ENCODE peak calls at places on chromosomes 6 and 20, in five cellular contexts. G is heart right ventricle, V is thoracic aorta, K is cardiac muscle cell, M is HepG2. R is an unnamed sample.

GRCh38 chr6:48765352-48765961 is 654.5 kb upstream of the PTCHD4 start:
- DNase-seq in G (no peak), V (no peak), K (peak; percentile 79), M (peak; percentile 46), R (no peak)

GRCh38 chr6:17865798-17866725 is 121.4 kb downstream of the KIF13A start:
- DNase-seq in G (peak; percentile 40), V (peak; percentile 81), K (no peak), M (peak; percentile 53), R (peak; percentile 47)

GRCh38 chr6:225121-225721 is 67.1 kb upstream of the DUSP22 start:
- DNase-seq in G (no peak), V (no peak), K (no peak), M (no peak), R (no peak)

GRCh38 chr6:33438978-33439594 is 15.3 kb upstream of the ZBTB9 start:
- DNase-seq in G (no peak), V (no peak), K (no peak), M (no peak), R (no peak)

GRCh38 chr20:16407251-16408067 is 165.8 kb downstream of the KIF16B start:
- DNase-seq in G (no peak), V (no peak), K (no peak), M (peak; percentile 82), R (no peak)

GRCh38 chr20:25224941-25225340 is 22.9 kb upstream of the PYGB start:
- DNase-seq in G (no peak), V (no peak), K (no peak), M (no peak), R (no peak)

GRCh38 chr20:33790571-33790970 is 20.6 kb upstream of the CHMP4B start:
- DNase-seq in G (no peak), V (no peak), K (no peak), M (no peak), R (no peak)

GRCh38 chr6:135901776-135902524 is 50.4 kb downstream of the PDE7B start:
- DNase-seq in G (no peak), V (no peak), K (no peak), M (no peak), R (no peak)

GRCh38 chr20:41169791-41170351 is 32.5 kb downstream of the PLCG1 start:
- DNase-seq in G (no peak), V (no peak), K (no peak), M (no peak), R (no peak)

GRCh38 chr6:5624256-5624655 is 362.9 kb downstream of the FARS2 start:
- DNase-seq in G (no peak), V (no peak), K (no peak), M (no peak), R (no peak)

GRCh38 chr20:46582648-46583047 is 32.2 kb upstream of the OCSTAMP start:
- DNase-seq in G (no peak), V (no peak), K (no peak), M (no peak), R (no peak)
- H3K27ac ChIP-seq in G (no peak overlapping the region), V (no peak overlapping the region), K (no peak overlapping the region), M (no peak overlapping the region), R (no peak overlapping the region)

GRCh38 chr6:45375449-45375848 is 2.3 kb downstream of the SUPT3H start:
- DNase-seq in G (no peak), V (no peak), K (no peak), M (no peak), R (no peak)

GRCh38 chr6:45377041-45377554 is 636 bp downstream of the SUPT3H start:
- DNase-seq in G (no peak), V (peak; percentile 46), K (peak; percentile 22), M (peak; percentile 23), R (no peak)

GRCh38 chr6:45378324-45378926 is 691 bp upstream of the SUPT3H start:
- DNase-seq in G (peak; percentile 45), V (no peak), K (peak; percentile 39), M (no peak), R (peak; percentile 25)

GRCh38 chr6:45376310-45377040 is 1.3 kb downstream of the SUPT3H start:
- DNase-seq in G (no peak), V (no peak), K (peak; percentile 40), M (no peak), R (no peak)

DNA sequence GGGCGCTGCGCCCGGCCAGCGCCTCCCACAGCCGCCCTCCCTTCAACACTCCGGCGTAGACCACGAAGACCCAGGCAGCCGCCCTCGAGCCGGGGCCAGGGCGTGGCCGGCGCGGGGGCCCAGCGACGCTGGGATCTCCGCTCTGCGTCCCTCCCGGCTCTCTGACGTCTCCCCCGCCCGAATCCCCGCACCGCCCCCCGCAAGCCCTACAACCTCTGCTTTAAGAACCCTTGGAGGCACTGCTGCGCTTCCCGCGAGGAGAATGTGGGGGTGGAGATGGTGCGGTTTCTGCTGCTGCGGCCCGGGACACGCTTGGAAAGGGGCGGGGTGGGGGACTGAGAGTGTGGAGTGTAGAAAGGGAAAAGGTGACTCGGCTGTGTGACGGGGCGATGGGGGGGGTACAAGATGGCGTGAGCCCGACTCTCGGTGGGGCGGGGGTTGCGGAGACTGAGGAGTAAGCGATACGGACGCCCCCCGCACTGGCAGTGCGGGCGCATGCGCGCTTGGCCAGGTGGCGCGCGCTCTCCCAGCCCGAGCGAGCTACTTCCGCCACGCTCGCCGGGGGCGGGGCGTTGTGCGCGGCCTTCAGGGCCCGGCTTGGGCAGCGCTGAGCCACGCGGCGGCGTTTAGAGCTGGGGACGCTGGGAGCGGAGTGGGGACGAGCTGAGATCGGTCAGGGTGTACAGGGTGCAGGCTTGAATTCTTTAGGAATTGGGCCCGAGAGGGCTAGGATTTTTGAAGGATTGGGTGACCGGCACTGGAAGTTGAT is at the start of gene SUPT3H:
- DNase-seq in G (peak; percentile 94), V (peak; percentile 79), K (peak; percentile 96), M (peak; percentile 95), R (peak; percentile 88)
- TF ChIP-seq CTCF in G (peak; percentile 48), V (no peak), K (peak; percentile 30), M (peak; percentile 64), R (peak; percentile 48)

DNA sequence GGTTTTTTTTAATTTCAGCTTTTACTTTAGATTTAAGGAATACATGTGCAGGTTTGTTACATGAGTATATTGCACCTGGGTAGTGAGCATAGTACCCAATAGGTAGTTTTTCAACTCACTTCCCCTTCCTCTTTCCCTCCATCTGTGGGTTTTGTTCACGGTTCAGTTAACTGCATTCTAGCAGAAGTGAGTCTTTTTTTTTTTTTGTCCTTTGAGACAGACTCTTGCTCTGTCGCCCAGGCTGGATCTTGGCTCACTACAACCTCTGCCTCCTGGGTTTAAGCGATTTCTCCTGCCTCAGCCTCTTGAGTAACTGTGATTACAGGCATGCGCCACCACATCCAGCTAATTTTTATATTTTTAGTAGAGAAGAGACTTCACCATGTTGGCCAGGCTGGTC is 8.7 kb downstream of the UBR2 start:
- DNase-seq in G (no peak), V (no peak), K (no peak), M (no peak), R (no peak)
- H3K4me3 ChIP-seq in G (no peak overlapping the region), V (no peak overlapping the region), K (no peak overlapping the region), M (no peak overlapping the region), R (no peak overlapping the region)

DNA sequence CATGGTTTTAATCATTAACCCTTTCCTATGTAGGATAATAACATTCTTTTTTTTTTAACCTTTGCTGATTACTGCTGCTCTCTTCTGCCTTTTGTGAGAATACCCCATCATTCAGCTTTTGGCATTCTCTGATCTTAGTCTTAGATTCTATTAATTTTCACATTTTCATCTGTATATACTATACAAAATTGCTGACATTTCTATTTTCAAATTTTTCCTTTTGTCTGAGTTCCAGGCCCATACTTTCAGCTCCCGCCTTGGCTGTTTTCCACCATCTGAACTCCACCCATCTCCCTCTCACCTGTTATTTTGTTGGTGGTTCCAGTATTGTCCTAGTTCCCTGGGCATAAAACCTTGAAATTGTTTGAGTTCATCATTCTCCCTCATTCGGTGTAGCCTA is 59.2 kb downstream of the PKIB start:
- DNase-seq in G (no peak), V (no peak), K (no peak), M (no peak), R (no peak)
- H3K27ac ChIP-seq in G (no peak overlapping the region), V (no peak overlapping the region), K (no peak overlapping the region), M (no peak overlapping the region), R (no peak overlapping the region)

DNA sequence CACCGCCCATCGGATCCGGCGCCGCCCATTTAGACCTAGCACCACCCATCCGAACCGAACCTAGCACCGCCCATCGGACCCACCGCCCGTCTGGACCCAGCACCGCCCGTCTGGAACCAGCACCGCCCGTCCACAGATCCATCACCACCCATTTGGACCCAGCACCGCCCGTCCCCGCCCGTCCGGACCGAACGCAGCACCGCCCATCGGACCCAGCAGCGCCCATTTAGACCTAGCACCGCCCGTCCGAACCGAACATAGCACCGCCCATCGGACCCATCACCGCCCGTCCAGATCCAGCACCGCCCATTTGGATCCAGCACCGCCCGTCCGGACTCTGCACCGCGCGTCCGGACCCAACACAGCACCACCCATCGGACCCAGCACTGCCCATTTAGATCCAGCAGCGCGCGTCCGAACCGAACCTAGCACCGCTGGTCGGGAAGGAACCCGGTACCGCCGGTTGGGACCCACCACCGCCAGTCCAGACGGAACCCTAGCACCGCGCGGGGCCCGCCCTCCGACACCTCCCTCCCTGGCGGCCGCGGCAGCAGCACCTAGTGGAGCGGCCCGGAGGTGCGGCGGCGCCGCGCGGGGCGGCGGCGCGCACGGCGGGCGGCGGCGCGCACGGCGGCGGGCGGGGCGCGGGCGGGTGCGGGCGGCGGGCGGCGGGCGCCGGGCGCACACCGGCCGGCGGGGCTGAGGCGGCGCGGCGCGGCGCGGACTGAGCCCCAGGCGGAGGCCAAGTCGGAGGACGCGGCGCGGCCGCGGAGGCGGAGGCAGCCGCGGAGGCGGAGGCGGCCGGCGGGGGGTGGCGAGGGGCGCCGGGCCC is at the start of gene AFDN:
- DNase-seq in G (peak; percentile 77), V (no peak), K (peak; percentile 82), M (no peak), R (peak; percentile 75)
- TF ChIP-seq CTCF in G (peak; percentile 44), V (peak; percentile 39), K (peak; percentile 37), M (peak; percentile 66), R (peak; percentile 19)

GRCh38 chr20:3071610-3072529 is at the start of gene OXT:
- DNase-seq in G (peak; percentile 62), V (no peak), K (no peak), M (no peak), R (no peak)
- H3K4me3 ChIP-seq in G (peak within 1 kb of the TSS; percentile 52), V (peak within 1 kb of the TSS; percentile 71), K (peak within 1 kb of the TSS; percentile 13), M (no peak within 1 kb of the TSS), R (peak within 1 kb of the TSS; percentile 10)

GRCh38 chr20:50434321-50434652 is 75.9 kb upstream of the PTPN1 start:
- DNase-seq in G (no peak), V (no peak), K (no peak), M (no peak), R (no peak)
- H3K27ac ChIP-seq in G (no peak overlapping the region), V (no peak overlapping the region), K (no peak overlapping the region), M (peak overlapping the region; percentile 5), R (no peak overlapping the region)